ENCODE peak calls at places on chromosomes 11 and 22, in five cellular contexts. One of them, this sample, is unnamed.

GRCh38 chr11:12832828-12833227 is 158.6 kb downstream of the TEAD1 start:
- DNase-seq in NCI-H226: no peak
- DNase-seq in GM03348: no peak
- DNase-seq in C1 segment of cervical spinal cord: no peak
- DNase-seq in fibroblast of mammary gland: peak
- DNase-seq in this sample: no peak

GRCh38 chr11:461626-462025 is 11.5 kb downstream of the PTDSS2 start:
- DNase-seq in NCI-H226: no peak
- DNase-seq in GM03348: no peak
- DNase-seq in C1 segment of cervical spinal cord: no peak
- DNase-seq in fibroblast of mammary gland: no peak
- DNase-seq in this sample: no peak

GRCh38 chr11:101441747-101442146 is 142.1 kb downstream of the TRPC6 start:
- DNase-seq in NCI-H226: no peak
- DNase-seq in GM03348: peak
- DNase-seq in C1 segment of cervical spinal cord: no peak
- DNase-seq in fibroblast of mammary gland: peak
- DNase-seq in this sample: no peak

GRCh38 chr11:121091492-121092179 is 9.4 kb upstream of the TECTA start:
- DNase-seq in NCI-H226: no peak
- DNase-seq in GM03348: no peak
- DNase-seq in C1 segment of cervical spinal cord: no peak
- DNase-seq in fibroblast of mammary gland: no peak
- DNase-seq in this sample: no peak

GRCh38 chr11:12461516-12461915 is 84.1 kb downstream of the PARVA start:
- DNase-seq in NCI-H226: no peak
- DNase-seq in GM03348: no peak
- DNase-seq in C1 segment of cervical spinal cord: no peak
- DNase-seq in fibroblast of mammary gland: no peak
- DNase-seq in this sample: no peak

GRCh38 chr11:1485504-1485885 is 1.1 kb downstream of the MOB2 start:
- DNase-seq in NCI-H226: no peak
- DNase-seq in GM03348: no peak
- DNase-seq in C1 segment of cervical spinal cord: no peak
- DNase-seq in fibroblast of mammary gland: no peak
- DNase-seq in this sample: no peak

GRCh38 chr11:72430743-72431570 is 3.4 kb downstream of the CLPB start:
- DNase-seq in NCI-H226: peak
- DNase-seq in GM03348: peak
- DNase-seq in C1 segment of cervical spinal cord: no peak
- DNase-seq in fibroblast of mammary gland: peak
- DNase-seq in this sample: peak

GRCh38 chr11:60130496-60130895 is 42.0 kb downstream of the MS4A2 start:
- DNase-seq in NCI-H226: peak
- DNase-seq in GM03348: peak
- DNase-seq in C1 segment of cervical spinal cord: no peak
- DNase-seq in fibroblast of mammary gland: peak
- DNase-seq in this sample: peak

GRCh38 chr11:101254037-101254436 is 124.4 kb upstream of the PGR start:
- DNase-seq in NCI-H226: no peak
- DNase-seq in GM03348: no peak
- DNase-seq in C1 segment of cervical spinal cord: no peak
- DNase-seq in fibroblast of mammary gland: no peak
- DNase-seq in this sample: no peak

GRCh38 chr11:12802418-12803085 is 128.3 kb downstream of the TEAD1 start:
- DNase-seq in NCI-H226: peak
- DNase-seq in GM03348: no peak
- DNase-seq in C1 segment of cervical spinal cord: no peak
- DNase-seq in fibroblast of mammary gland: peak
- DNase-seq in this sample: peak

GRCh38 chr11:134071766-134072403 is 3.0 kb downstream of the JAM3 start:
- DNase-seq in NCI-H226: no peak
- DNase-seq in GM03348: no peak
- DNase-seq in C1 segment of cervical spinal cord: no peak
- DNase-seq in fibroblast of mammary gland: no peak
- DNase-seq in this sample: no peak

GRCh38 chr22:35725521-35725920 is 7.8 kb downstream of the APOL5 start:
- DNase-seq in NCI-H226: no peak
- DNase-seq in GM03348: no peak
- DNase-seq in C1 segment of cervical spinal cord: no peak
- DNase-seq in fibroblast of mammary gland: no peak
- DNase-seq in this sample: no peak

GRCh38 chr11:132093861-132094260 is 723.4 kb downstream of the NTM start:
- DNase-seq in NCI-H226: no peak
- DNase-seq in GM03348: no peak
- DNase-seq in C1 segment of cervical spinal cord: no peak
- DNase-seq in fibroblast of mammary gland: no peak
- DNase-seq in this sample: no peak

GRCh38 chr11:95108159-95108611 is 18.5 kb downstream of the ENDOD1 start:
- DNase-seq in NCI-H226: peak
- DNase-seq in GM03348: peak
- DNase-seq in C1 segment of cervical spinal cord: peak
- DNase-seq in fibroblast of mammary gland: peak
- DNase-seq in this sample: no peak

GRCh38 chr11:6402061-6402470 is 11.8 kb downstream of the SMPD1 start:
- DNase-seq in NCI-H226: no peak
- DNase-seq in GM03348: no peak
- DNase-seq in C1 segment of cervical spinal cord: no peak
- DNase-seq in fibroblast of mammary gland: no peak
- DNase-seq in this sample: no peak

GRCh38 chr11:8813658-8814057 is 97.3 kb upstream of the AKIP1 start:
- DNase-seq in NCI-H226: peak
- DNase-seq in GM03348: peak
- DNase-seq in C1 segment of cervical spinal cord: peak
- DNase-seq in fibroblast of mammary gland: peak
- DNase-seq in this sample: peak

GRCh38 chr11:119567667-119568582 is 145.0 kb upstream of the THY1 start:
- DNase-seq in NCI-H226: no peak
- DNase-seq in GM03348: peak
- DNase-seq in C1 segment of cervical spinal cord: no peak
- DNase-seq in fibroblast of mammary gland: peak
- DNase-seq in this sample: no peak

GRCh38 chr22:45881524-45881875 is 95.5 kb downstream of the WNT7B start:
- DNase-seq in NCI-H226: no peak
- DNase-seq in GM03348: no peak
- DNase-seq in C1 segment of cervical spinal cord: no peak
- DNase-seq in fibroblast of mammary gland: no peak
- DNase-seq in this sample: no peak

GRCh38 chr11:113431746-113432145 is 43.5 kb downstream of the DRD2 start:
- DNase-seq in NCI-H226: no peak
- DNase-seq in GM03348: no peak
- DNase-seq in C1 segment of cervical spinal cord: no peak
- DNase-seq in fibroblast of mammary gland: no peak
- DNase-seq in this sample: no peak